ENCODE peak calls at places on chromosomes 16 and 17, in five cellular contexts. S is stimulated activated CD4-positive, alpha-beta T cell treated with anti-CD3 and anti-CD28 coated beads, Interleukin-12 subunit alpha, Interleukin-12 subunit beta, amount 100 ng/mL, for 4 hours; O is NCI-H1092 treated with DMSO at 0.1 percent for 48 hours; P is activated CD4-positive, alpha-beta T cell treated with anti-CD3 and anti-CD28 coated beads, Interleukin-2, amount 10 ng/mL, durations not matched to agents 7 days and 5 days; J is EL. D is an unnamed sample.

GRCh38 chr16:53865492-53865863 is 161.5 kb downstream of the FTO start:
- DNase-seq in J (peak), P (no peak), S (no peak), O (no peak), D (no peak)

GRCh38 chr17:77273397-77274136 is 132.8 kb downstream of the SEC14L1 start:
- DNase-seq in S (no peak), J (no peak), O (no peak), P (no peak), D (no peak)

GRCh38 chr17:15169676-15170075 is 95.5 kb downstream of the PMP22 start:
- DNase-seq in S (no peak), O (no peak), P (no peak), J (peak), D (no peak)

GRCh38 chr17:21171309-21171922 is 42.5 kb downstream of the TMEM11 start:
- DNase-seq in J (no peak), O (no peak), S (no peak), P (no peak), D (no peak)

GRCh38 chr16:59905131-59905530 is 1171.0 kb upstream of the GOT2 start:
- DNase-seq in S (no peak), O (no peak), P (no peak), J (no peak), D (no peak)

GRCh38 chr16:56191807-56192643 is 736 bp downstream of the GNAO1 start:
- DNase-seq in P (peak), J (peak), S (no peak), O (peak), D (no peak)

GRCh38 chr17:31778538-31778937 is 80.5 kb downstream of the COPRS start:
- DNase-seq in P (no peak), J (no peak), S (no peak), O (no peak), D (no peak)

GRCh38 chr17:17416007-17416399 is 60.8 kb upstream of the MED9 start:
- DNase-seq in S (no peak), O (peak), P (peak), J (peak), D (no peak)

GRCh38 chr17:66543526-66543925 is 241.1 kb downstream of the PRKCA start:
- DNase-seq in P (no peak), O (no peak), S (no peak), J (no peak), D (no peak)

GRCh38 chr17:42311240-42312034 is 23.1 kb downstream of the STAT5A start:
- DNase-seq in J (peak), S (no peak), P (no peak), O (no peak), D (no peak)

GRCh38 chr16:23729503-23730424 is 16.7 kb upstream of the ERN2 start:
- DNase-seq in J (peak), S (no peak), P (no peak), O (no peak), D (no peak)

GRCh38 chr17:42325026-42325425 is 36.7 kb downstream of the STAT5A start:
- DNase-seq in P (no peak), J (peak), S (no peak), O (no peak), D (no peak)

GRCh38 chr16:55480228-55480655 is 1.2 kb downstream of the MMP2 start:
- DNase-seq in S (no peak), P (no peak), O (no peak), J (peak), D (no peak)

GRCh38 chr17:77320046-77320445 is 179.3 kb downstream of the SEC14L1 start:
- DNase-seq in O (no peak), S (no peak), J (peak), P (no peak), D (no peak)

GRCh38 chr17:38511126-38512108 is 83.2 kb downstream of the ARHGAP23 start:
- DNase-seq in J (peak), S (no peak), O (no peak), P (no peak), D (no peak)

GRCh38 chr16:66656547-66656946 is 40.0 kb downstream of the CMTM4 start:
- DNase-seq in S (no peak), O (no peak), P (no peak), J (no peak), D (no peak)

GRCh38 chr17:34758316-34758715 is 178.9 kb downstream of the TMEM132E start:
- DNase-seq in J (no peak), O (no peak), P (no peak), S (no peak), D (no peak)

GRCh38 chr17:30337393-30337999 is 3.6 kb upstream of the TMIGD1 start:
- DNase-seq in P (no peak), S (no peak), J (no peak), O (no peak), D (no peak)

GRCh38 chr17:79941088-79942010 is 94.3 kb downstream of the TBC1D16 start:
- DNase-seq in P (no peak), J (no peak), O (no peak), S (no peak), D (no peak)

GRCh38 chr16:66758086-66758485 is 6.7 kb upstream of the DYNC1LI2 start:
- DNase-seq in O (no peak), J (no peak), S (no peak), P (no peak), D (no peak)